ENCODE peak calls at places on chromosomes 11 and 22, in four cellular contexts. O is GM12878, Z is K562, V is HepG2. H is an unnamed sample.

GRCh38 chr11:23540101-23540561 is 679.9 kb upstream of the CCDC179 start:
- DNase-seq in V (peak; percentile 44), O (peak; percentile 5), Z (peak; percentile 15), H (peak; percentile 49)

GRCh38 chr11:2234963-2235362 is 35.4 kb downstream of the ASCL2 start:
- DNase-seq in O (no peak), Z (peak; percentile 3), V (no peak), H (no peak)

GRCh38 chr22:47151490-47151889 is 389.0 kb downstream of the TBC1D22A start:
- DNase-seq in O (no peak), V (no peak), Z (no peak), H (no peak)

GRCh38 chr11:61377461-61378160 is 14.8 kb upstream of the TMEM216 start:
- DNase-seq in Z (no peak), O (no peak), V (no peak), H (no peak)

GRCh38 chr11:119085523-119085878 is 820 bp downstream of the HMBS start:
- DNase-seq in V (no peak), O (no peak), Z (peak; percentile 83), H (no peak)

GRCh38 chr11:1440066-1440465 is 46.5 kb downstream of the MOB2 start:
- DNase-seq in O (no peak), V (no peak), Z (no peak), H (no peak)

GRCh38 chr11:76173663-76174062 is 32.6 kb downstream of the WNT11 start:
- DNase-seq in Z (no peak), O (no peak), V (no peak), H (no peak)

GRCh38 chr11:35735903-35736302 is 73.3 kb downstream of the TRIM44 start:
- DNase-seq in V (no peak), O (no peak), Z (no peak), H (no peak)

GRCh38 chr11:57387284-57388030 is 3.0 kb downstream of the PRG2 start:
- DNase-seq in Z (peak; percentile 40), O (no peak), V (no peak), H (no peak)

GRCh38 chr11:79428406-79428805 is 12.4 kb downstream of the TENM4 start:
- DNase-seq in V (no peak), O (no peak), Z (no peak), H (no peak)

DNA sequence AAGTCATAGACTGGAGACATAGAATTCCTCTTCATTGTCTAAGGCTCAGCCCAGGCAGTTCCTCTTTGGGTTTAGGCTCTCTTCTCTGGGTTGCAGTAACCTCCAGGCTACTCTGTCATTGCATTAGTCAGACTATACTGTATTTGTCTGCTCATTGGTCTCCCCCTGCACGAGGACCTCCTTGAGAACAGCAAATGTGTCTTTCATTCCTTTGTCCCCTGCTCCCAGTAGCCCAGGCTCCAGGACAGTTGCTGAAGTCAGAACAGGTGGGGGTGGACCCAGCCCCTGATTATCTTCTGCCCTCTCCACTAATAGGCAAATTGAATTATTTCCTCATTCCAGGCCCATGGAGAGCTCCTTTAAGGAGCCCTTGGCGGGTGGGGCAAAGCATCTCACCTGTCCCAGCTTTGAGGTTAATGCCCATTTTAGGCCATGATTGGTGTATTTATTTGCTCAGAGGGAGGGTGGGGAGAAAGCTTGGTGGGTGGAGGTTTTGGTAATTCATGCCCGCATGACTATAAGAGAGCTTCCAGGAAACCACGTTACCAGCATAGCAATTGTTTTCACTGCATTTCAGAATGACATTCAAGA is 40.9 kb downstream of the NAV2 start:
- DNase-seq in V (no peak), O (no peak), Z (no peak), H (no peak)
- TF ChIP-seq TAF1 in V (no peak), O (no peak), Z (no peak), H (no peak)

DNA sequence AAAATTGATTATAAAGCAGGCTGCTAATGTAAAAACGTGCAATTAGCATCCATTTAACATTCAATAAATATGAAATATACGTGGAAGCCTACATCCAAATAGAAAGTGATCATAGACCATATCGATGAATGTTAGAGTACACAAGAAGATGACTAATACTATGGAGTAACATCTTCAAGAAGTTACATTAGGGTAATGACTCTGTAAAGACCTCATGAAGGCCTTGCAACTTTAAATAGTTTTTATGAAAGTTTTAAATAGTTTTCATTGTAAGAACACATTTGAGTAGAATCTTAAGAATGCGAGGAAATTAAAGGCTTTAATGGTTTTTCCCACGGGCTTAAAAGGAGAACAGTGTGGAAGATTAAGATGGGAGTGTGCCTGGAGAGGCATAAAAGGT is 1.4 kb downstream of the TRIM34 start:
- DNase-seq in O (no peak), V (no peak), Z (no peak), H (no peak)
- TF ChIP-seq CEBPB in O (no peak), V (no peak), Z (no peak), H (no peak)

DNA sequence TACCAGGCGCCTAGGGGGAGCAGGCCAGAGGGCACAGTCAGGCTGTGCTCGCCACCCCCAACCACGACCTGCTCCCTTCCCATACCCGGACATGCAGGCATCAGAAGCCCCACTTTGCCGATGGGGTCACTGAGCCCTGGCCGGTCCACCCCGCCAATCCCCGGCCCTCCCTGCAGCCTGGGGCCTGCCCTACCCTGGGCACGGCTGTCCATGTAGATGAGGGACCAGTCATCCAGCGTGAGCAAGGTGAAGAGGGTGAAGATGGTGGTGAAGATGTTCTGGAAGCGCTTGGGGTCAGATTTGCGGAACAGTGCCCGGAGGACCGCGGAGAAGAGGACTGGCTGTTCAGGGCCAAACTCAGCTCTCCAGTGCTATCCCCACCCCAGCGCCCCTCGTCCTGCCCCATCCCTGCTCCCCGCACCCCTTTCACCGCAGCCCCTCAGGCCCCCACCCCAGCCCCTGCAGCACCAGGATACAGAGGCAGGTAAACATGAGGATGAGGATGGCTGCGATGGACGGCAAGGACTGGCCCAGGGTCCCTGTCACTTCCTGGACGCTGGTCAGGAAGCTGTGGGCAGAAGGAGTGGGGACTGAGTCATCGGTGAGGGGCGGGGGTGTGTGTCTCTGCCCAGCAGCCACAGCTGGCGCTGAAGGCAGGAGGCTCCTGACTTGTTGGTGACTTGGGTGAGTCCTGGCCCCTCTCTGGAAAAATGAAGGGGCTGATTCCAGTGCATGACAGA is 5.5 kb downstream of the CATSPER1 start:
- DNase-seq in V (no peak), Z (peak; percentile 76), O (no peak), H (no peak)
- TF ChIP-seq TAF1 in V (no peak), Z (no peak), O (no peak), H (no peak)

GRCh38 chr22:36334838-36335603 is 52.7 kb downstream of the MYH9 start:
- DNase-seq in Z (peak; percentile 24), O (no peak), V (no peak), H (no peak)
- TF ChIP-seq CEBPB in Z (no peak), O (no peak), V (no peak), H (no peak)

GRCh38 chr11:73374130-73374529 is 2.1 kb upstream of the RELT start:
- DNase-seq in O (no peak), V (no peak), Z (no peak), H (no peak)

GRCh38 chr11:73376803-73377629 is 817 bp downstream of the RELT start:
- DNase-seq in V (peak; percentile 54), O (no peak), Z (peak; percentile 82), H (no peak)

GRCh38 chr11:73375830-73376167 is 400 bp upstream of the RELT start:
- DNase-seq in Z (no peak), V (no peak), O (no peak), H (no peak)

GRCh38 chr11:73376168-73376802 is at the start of gene RELT:
- DNase-seq in Z (peak; percentile 97), O (peak; percentile 65), V (peak; percentile 73), H (peak; percentile 100)

DNA sequence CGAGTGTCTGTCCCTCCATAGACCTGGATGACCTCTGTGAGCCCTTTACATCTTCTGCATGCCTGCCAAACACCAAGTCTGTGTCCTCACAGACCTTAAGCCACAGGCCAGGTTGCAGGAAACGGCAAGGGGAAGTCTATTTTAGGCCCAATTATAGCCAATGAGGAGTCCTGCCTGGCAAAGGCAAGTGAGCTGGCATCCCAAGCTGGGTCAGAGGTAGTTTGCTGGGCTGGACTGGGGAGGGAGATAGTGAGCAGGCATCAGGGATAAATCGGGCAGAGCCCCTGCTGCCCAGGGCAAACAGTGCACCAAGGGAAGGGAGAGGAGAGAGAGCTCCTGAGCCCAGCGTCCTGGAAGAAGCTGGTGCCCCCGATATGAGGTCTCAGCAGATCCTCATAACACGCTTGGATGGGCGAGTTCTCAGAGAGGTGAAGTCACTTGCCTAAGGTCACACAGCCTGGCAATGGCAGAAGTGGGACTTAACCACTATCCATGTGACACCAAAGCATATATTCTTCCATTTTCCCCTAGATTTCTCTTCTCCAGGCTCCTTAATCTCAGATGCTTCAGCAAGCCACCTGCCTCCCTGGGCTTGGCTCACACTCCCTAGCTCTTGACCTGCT is 3.7 kb upstream of the RELT start:
- DNase-seq in V (peak; percentile 25), O (no peak), Z (no peak), H (no peak)
- TF ChIP-seq TAF1 in V (no peak), O (no peak), Z (no peak), H (no peak)

H was measured in H1.